ENCODE peak calls at places on chromosomes 6 and 20, in four cellular contexts. Y is GM20000, D is nephron progenitor cell, W is A549. L is an unnamed sample.

GRCh38 chr6:37819802-37820712 is 530 bp downstream of the ZFAND3 start:
- DNase-seq in Y (no peak), W (peak; percentile 22), D (no peak), L (peak; percentile 67)

GRCh38 chr6:15399651-15400470 is 154.0 kb downstream of the JARID2 start:
- DNase-seq in Y (no peak), W (peak; percentile 15), D (peak; percentile 60), L (no peak)

GRCh38 chr6:21842875-21843274 is 249.3 kb downstream of the SOX4 start:
- DNase-seq in Y (no peak), D (no peak), W (no peak), L (peak; percentile 23)

GRCh38 chr6:144284753-144285547 is at the start of gene UTRN:
- DNase-seq in W (peak; percentile 57), D (peak; percentile 85), Y (peak; percentile 82), L (peak; percentile 72)

GRCh38 chr6:124714728-124715127 is 247.5 kb upstream of the RNF217 start:
- DNase-seq in Y (no peak), D (no peak), W (no peak), L (no peak)

GRCh38 chr20:22411568-22412450 is 172.6 kb downstream of the FOXA2 start:
- DNase-seq in W (peak; percentile 97), D (no peak), Y (no peak), L (peak; percentile 30)

GRCh38 chr6:170093276-170093657 is 197.6 kb downstream of the DLL1 start:
- DNase-seq in Y (no peak), D (no peak), W (no peak), L (no peak)

GRCh38 chr20:32619586-32619985 is 34.5 kb upstream of the NOL4L start:
- DNase-seq in D (no peak), Y (no peak), W (no peak), L (no peak)

GRCh38 chr6:33668914-33669313 is 42.6 kb downstream of the UQCC2 start:
- DNase-seq in Y (no peak), W (peak; percentile 48), D (no peak), L (peak; percentile 80)

GRCh38 chr6:6676910-6677441 is 88.5 kb downstream of the LY86 start:
- DNase-seq in D (peak; percentile 86), W (peak; percentile 43), Y (peak; percentile 65), L (peak; percentile 71)

GRCh38 chr6:107495196-107495643 is 5.3 kb downstream of the SOBP start:
- DNase-seq in Y (no peak), D (no peak), W (no peak), L (no peak)

GRCh38 chr6:113073611-113074191 is 726.6 kb downstream of the RFPL4B start:
- DNase-seq in W (no peak), D (no peak), Y (no peak), L (no peak)

GRCh38 chr6:13119549-13119948 is 208.8 kb downstream of the TBC1D7 start:
- DNase-seq in Y (no peak), W (no peak), D (no peak), L (no peak)

GRCh38 chr20:34544109-34544793 is 14.3 kb upstream of the MAP1LC3A start:
- DNase-seq in W (no peak), Y (no peak), D (no peak), L (no peak)

GRCh38 chr20:6829510-6830116 is 62.1 kb downstream of the BMP2 start:
- DNase-seq in D (no peak), Y (no peak), W (no peak), L (no peak)

GRCh38 chr6:64258752-64259151 is 623.1 kb downstream of the PHF3 start:
- DNase-seq in W (no peak), D (no peak), Y (no peak), L (no peak)

GRCh38 chr6:41228616-41229015 is 467 bp downstream of the TREML4 start:
- DNase-seq in Y (no peak), W (no peak), D (no peak), L (no peak)

GRCh38 chr6:151359486-151359885 is 31.9 kb downstream of the ZBTB2 start:
- DNase-seq in W (no peak), Y (no peak), D (no peak), L (no peak)

GRCh38 chr20:39532205-39532604 is 570.1 kb downstream of the DHX35 start:
- DNase-seq in W (no peak), D (no peak), Y (no peak), L (no peak)

GRCh38 chr6:143674466-143675114 is 3.2 kb upstream of the PHACTR2 start:
- DNase-seq in Y (no peak), D (no peak), W (no peak), L (no peak)

GRCh38 chr20:40991181-40991889 is 37.3 kb upstream of the TOP1 start:
- DNase-seq in Y (peak; percentile 82), W (no peak), D (no peak), L (no peak)

GRCh38 chr6:101539510-101540245 is 146.2 kb downstream of the GRIK2 start:
- DNase-seq in Y (no peak), W (no peak), D (no peak), L (no peak)

GRCh38 chr6:127976796-127977195 is 75.9 kb upstream of the THEMIS start:
- DNase-seq in W (no peak), Y (no peak), D (no peak), L (no peak)

GRCh38 chr6:123962508-123962907 is 158.8 kb downstream of the NKAIN2 start:
- DNase-seq in D (no peak), Y (no peak), W (no peak), L (peak; percentile 41)

GRCh38 chr20:39338977-39339376 is 376.8 kb downstream of the DHX35 start:
- DNase-seq in D (no peak), Y (peak; percentile 33), W (no peak), L (no peak)

GRCh38 chr6:124193132-124193531 is 389.5 kb downstream of the NKAIN2 start:
- DNase-seq in W (no peak), D (no peak), Y (no peak), L (no peak)

GRCh38 chr6:1910621-1911407 is 301.1 kb downstream of the FOXC1 start:
- DNase-seq in Y (no peak), W (no peak), D (no peak), L (no peak)

GRCh38 chr20:17806739-17807441 is 107.1 kb downstream of the BANF2 start:
- DNase-seq in D (no peak), Y (no peak), W (no peak), L (no peak)

GRCh38 chr6:18457065-18457817 is 70.1 kb downstream of the RNF144B start:
- DNase-seq in W (no peak), D (no peak), Y (no peak), L (peak; percentile 2)

GRCh38 chr6:106136845-106137244 is 50.7 kb downstream of the PRDM1 start:
- DNase-seq in W (no peak), D (no peak), Y (no peak), L (no peak)

GRCh38 chr6:157873735-157874344 is 50.8 kb downstream of the SNX9 start:
- DNase-seq in D (peak; percentile 78), Y (peak; percentile 69), W (peak; percentile 43), L (peak; percentile 85)

GRCh38 chr6:22877946-22878705 is 308.8 kb downstream of the HDGFL1 start:
- DNase-seq in Y (no peak), W (no peak), D (no peak), L (no peak)

GRCh38 chr20:14383326-14383725 is 45.9 kb upstream of the FLRT3 start:
- DNase-seq in Y (no peak), D (no peak), W (no peak), L (no peak)

GRCh38 chr6:160043784-160044183 is 74.9 kb downstream of the IGF2R start:
- DNase-seq in D (no peak), W (no peak), Y (no peak), L (no peak)

GRCh38 chr6:34207695-34208443 is 28.8 kb upstream of the HMGA1 start:
- DNase-seq in Y (no peak), W (no peak), D (no peak), L (no peak)

GRCh38 chr6:102619585-102619984 is 1226.1 kb downstream of the GRIK2 start:
- DNase-seq in Y (peak; percentile 2), W (no peak), D (no peak), L (no peak)

GRCh38 chr6:27178001-27178730 is 69.3 kb upstream of the PRSS16 start:
- DNase-seq in D (peak; percentile 45), W (peak; percentile 31), Y (peak; percentile 18), L (peak; percentile 62)
- TF ChIP-seq CTCF in D (no peak), W (no peak), Y (no peak), L (no peak)

DNA sequence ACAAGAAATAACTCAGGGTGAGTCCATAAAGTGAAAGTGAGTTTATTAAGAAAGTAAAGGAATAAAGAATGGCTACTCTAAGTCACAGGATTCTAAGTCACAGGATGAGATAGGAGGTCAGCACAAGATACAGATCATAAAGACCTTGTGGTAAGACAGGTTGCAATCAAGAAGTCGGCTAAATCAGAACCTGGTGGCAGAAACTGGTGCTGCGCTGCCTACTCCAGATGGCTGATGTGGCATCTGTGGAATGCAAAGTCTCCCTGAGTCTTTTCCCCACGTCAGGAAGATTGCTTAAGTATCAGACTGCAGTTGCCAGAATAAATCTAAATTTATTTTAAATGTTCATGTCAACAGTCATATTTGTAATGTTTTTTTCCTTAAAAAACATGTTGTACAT is 10.7 kb upstream of the KCNK15 start:
- DNase-seq in W (peak; percentile 63), D (no peak), Y (no peak), L (peak; percentile 55)
- TF ChIP-seq CTCF in W (no peak), D (peak; percentile 11), Y (no peak), L (peak; percentile 41)

DNA sequence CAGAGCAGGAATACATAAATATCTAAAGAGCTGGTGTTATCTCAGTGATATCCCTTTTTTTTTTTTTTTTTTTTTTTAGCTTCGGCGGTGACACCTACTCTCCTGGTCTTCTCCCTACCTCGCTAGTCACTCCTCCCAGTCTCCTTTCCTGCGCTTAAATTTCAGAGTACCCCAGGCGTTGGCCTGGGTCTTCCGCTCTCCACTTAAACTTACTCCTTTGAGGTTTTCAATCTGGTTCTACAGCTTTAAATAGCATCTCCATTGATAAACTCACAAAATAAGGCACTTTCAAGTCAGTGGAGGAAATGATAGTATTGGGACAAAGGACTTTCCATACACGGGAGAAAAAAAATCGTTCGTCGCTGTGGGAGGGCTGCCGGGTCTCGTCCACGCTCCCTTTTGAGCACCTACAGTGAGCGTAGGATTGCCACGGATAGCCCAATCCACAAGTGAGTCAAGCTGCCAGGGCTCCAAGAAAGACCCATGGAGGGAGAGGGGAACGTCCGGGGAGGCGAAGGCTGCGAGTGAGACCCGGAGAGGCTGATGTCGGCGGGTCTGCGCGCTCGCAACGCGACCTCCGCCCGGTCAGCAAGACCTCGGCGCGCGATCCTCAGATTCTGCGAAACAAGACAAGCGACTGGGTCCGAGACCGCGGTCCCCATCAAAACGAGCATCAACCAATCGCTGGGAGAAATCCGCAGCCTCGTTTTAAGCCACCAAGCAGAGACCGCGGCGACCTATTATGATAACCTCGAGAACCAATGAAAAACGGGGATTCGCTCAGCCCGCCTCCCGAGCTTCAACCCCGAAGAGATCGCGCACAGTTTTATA is 672 bp upstream of the SRSF6 start:
- DNase-seq in W (peak; percentile 96), Y (peak; percentile 91), D (peak; percentile 89), L (peak; percentile 89)
- TF ChIP-seq CTCF in W (no peak), Y (no peak), D (no peak), L (no peak)

DNA sequence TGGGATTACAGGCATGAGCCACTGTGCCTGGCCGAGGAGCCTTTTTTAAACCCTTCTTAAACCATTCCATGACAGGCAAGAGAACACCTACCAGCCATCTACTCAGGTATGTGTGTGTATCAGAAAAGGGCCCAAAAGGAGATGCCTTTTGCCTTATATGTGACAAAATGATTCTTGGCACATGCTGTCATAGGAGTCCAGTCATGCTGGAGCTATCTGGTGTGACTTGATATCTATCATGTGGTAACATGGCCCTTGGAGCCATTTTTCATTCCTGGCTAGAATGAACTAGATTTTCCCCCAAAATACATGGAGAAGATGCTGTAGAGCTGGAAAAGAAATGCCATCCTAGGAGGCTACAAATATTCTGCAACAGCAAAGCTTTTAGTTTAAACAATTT is 129.1 kb downstream of the DST start:
- DNase-seq in Y (no peak), W (no peak), D (no peak), L (no peak)
- TF ChIP-seq CTCF in Y (no peak), W (no peak), D (no peak), L (no peak)

L was measured in Calu3.